ENCODE peak calls at places on chromosome 10, in nine cellular contexts. L, R, C, S, W, K, X, D and G are unnamed samples.

GRCh38 chr10:125284875-125285597 is 124.7 kb upstream of the CTBP2 start:
- DNase-seq in L (no peak), C (no peak), D (no peak), S (no peak), R (no peak), K (no peak), X (no peak), W (no peak), G (no peak)

GRCh38 chr10:63083904-63084689 is 49.0 kb upstream of the NRBF2 start:
- DNase-seq in W (peak), C (peak), L (peak), D (peak), R (peak), S (no peak), K (no peak), X (peak), G (peak)

GRCh38 chr10:124671486-124672075 is 72.6 kb downstream of the FAM53B start:
- DNase-seq in K (no peak), L (no peak), W (peak), X (peak), S (no peak), D (no peak), C (no peak), R (peak), G (no peak)

GRCh38 chr10:117860823-117861222 is 185.9 kb downstream of the RAB11FIP2 start:
- DNase-seq in R (peak), D (peak), K (no peak), L (no peak), S (no peak), X (no peak), C (no peak), W (no peak), G (no peak)

GRCh38 chr10:116470768-116471415 is 43.2 kb downstream of the PNLIPRP3 start:
- DNase-seq in S (no peak), L (no peak), W (no peak), D (peak), R (peak), K (no peak), C (no peak), X (no peak), G (no peak)

GRCh38 chr10:112756118-112756512 is 193.9 kb upstream of the TCF7L2 start:
- DNase-seq in X (no peak), W (no peak), K (no peak), D (no peak), S (no peak), C (no peak), L (no peak), R (no peak), G (no peak)

GRCh38 chr10:133206311-133207040 is 23.5 kb upstream of the UTF1 start:
- DNase-seq in W (no peak), D (no peak), K (peak), L (no peak), X (no peak), S (no peak), C (no peak), R (no peak), G (no peak)

GRCh38 chr10:132157101-132157500 is 29.6 kb upstream of the DPYSL4 start:
- DNase-seq in C (no peak), S (no peak), X (no peak), W (no peak), L (no peak), K (no peak), R (no peak), D (no peak), G (no peak)

GRCh38 chr10:115094605-115095004 is 1.4 kb downstream of the ATRNL1 start:
- DNase-seq in W (no peak), K (no peak), S (no peak), C (no peak), L (no peak), X (no peak), R (no peak), D (no peak), G (no peak)

GRCh38 chr10:30783939-30784500 is 154.5 kb upstream of the LYZL2 start:
- DNase-seq in X (peak), K (no peak), S (peak), L (peak), W (peak), D (peak), R (peak), C (peak), G (peak)

GRCh38 chr10:18260308-18260971 is 120.2 kb downstream of the CACNB2 start:
- DNase-seq in S (no peak), L (no peak), C (no peak), W (no peak), X (no peak), D (no peak), K (no peak), R (no peak), G (no peak)

GRCh38 chr10:77600640-77601039 is 37.0 kb downstream of the KCNMA1 start:
- DNase-seq in W (no peak), L (no peak), D (no peak), C (no peak), X (no peak), R (no peak), K (no peak), S (no peak), G (no peak)

GRCh38 chr10:59337254-59337653 is 25.1 kb downstream of the FAM13C start:
- DNase-seq in S (no peak), L (no peak), R (peak), K (no peak), W (peak), C (no peak), X (no peak), D (no peak), G (peak)

GRCh38 chr10:51063659-51064535 is 10.4 kb upstream of the PRKG1 start:
- DNase-seq in K (no peak), L (no peak), R (peak), C (no peak), D (peak), W (no peak), X (no peak), S (no peak), G (peak)

GRCh38 chr10:60825520-60825919 is 47.2 kb downstream of the CDK1 start:
- DNase-seq in X (no peak), L (no peak), C (no peak), D (no peak), R (no peak), S (no peak), K (no peak), W (no peak), G (no peak)

GRCh38 chr10:114223066-114223465 is 16.0 kb upstream of the VWA2 start:
- DNase-seq in R (no peak), X (no peak), S (no peak), L (no peak), D (no peak), C (no peak), W (no peak), K (no peak), G (no peak)

GRCh38 chr10:86708068-86708782 is 39.9 kb downstream of the LDB3 start:
- DNase-seq in W (no peak), C (no peak), X (no peak), S (no peak), L (no peak), K (peak), R (no peak), D (no peak), G (no peak)

GRCh38 chr10:84763965-84764364 is 435.6 kb downstream of the CCSER2 start:
- DNase-seq in R (no peak), S (no peak), W (no peak), L (no peak), D (no peak), K (no peak), C (no peak), X (no peak), G (no peak)

GRCh38 chr10:78756604-78757442 is 311.9 kb upstream of the ZMIZ1 start:
- DNase-seq in L (no peak), C (no peak), X (peak), D (peak), S (no peak), K (no peak), R (peak), W (peak), G (no peak)

GRCh38 chr10:31188792-31189406 is 130.1 kb upstream of the ZEB1 start:
- DNase-seq in D (no peak), L (no peak), C (no peak), K (no peak), S (no peak), X (no peak), R (peak), W (no peak), G (no peak)

GRCh38 chr10:44830022-44830421 is 81.1 kb upstream of the TMEM72 start:
- DNase-seq in L (no peak), X (no peak), R (peak), C (no peak), W (no peak), K (no peak), S (no peak), D (no peak), G (no peak)